ENCODE peak calls at places on chromosomes 11 and 22, in six cellular contexts. Z is tibial nerve, N is testis, E is IMR-90, I is sigmoid colon, O is astrocyte of the spinal cord. B is an unnamed sample.
A peak's percentile ranks its signal among the peaks of the same experiment; 100 is the strongest.

GRCh38 chr11:17640493-17641164 is 78.7 kb upstream of the MYOD1 start:
- DNase-seq in E (no peak), N (no peak), I (no peak), Z (no peak), O (no peak), B (no peak)

GRCh38 chr22:25656724-25657123 is 85.3 kb upstream of the MYO18B start:
- DNase-seq in N (no peak), Z (no peak), E (no peak), O (no peak), I (no peak), B (no peak)

GRCh38 chr11:15993360-15993759 is 363.0 kb downstream of the SOX6 start:
- DNase-seq in N (no peak), Z (no peak), O (no peak), I (no peak), E (no peak), B (no peak)

GRCh38 chr11:110524227-110524626 is 94.5 kb downstream of the FDX1 start:
- DNase-seq in Z (no peak), E (peak; percentile 99), O (peak; percentile 44), N (no peak), I (no peak), B (peak; percentile 75)

GRCh38 chr11:100562102-100562501 is 125.0 kb upstream of the ARHGAP42 start:
- DNase-seq in E (peak; percentile 86), Z (no peak), N (no peak), I (no peak), O (peak; percentile 85), B (peak; percentile 88)

GRCh38 chr11:27926469-27926868 is 181.5 kb downstream of the KIF18A start:
- DNase-seq in Z (no peak), O (no peak), I (no peak), N (no peak), E (no peak), B (no peak)

GRCh38 chr11:72831521-72832300 is 17.5 kb downstream of the ATG16L2 start:
- DNase-seq in Z (peak; percentile 87), E (peak; percentile 71), N (peak; percentile 91), I (peak; percentile 93), O (peak; percentile 70), B (peak; percentile 67)

GRCh38 chr11:35160902-35161585 is 22.1 kb downstream of the CD44 start:
- DNase-seq in E (no peak), I (no peak), N (no peak), Z (no peak), O (no peak), B (no peak)

GRCh38 chr11:10564692-10565318 is 3.7 kb downstream of the LYVE1 start:
- DNase-seq in O (no peak), N (peak; percentile 32), Z (no peak), I (no peak), E (no peak), B (peak; percentile 13)
- TF ChIP-seq CTCF in O (peak; percentile 53), N (peak; percentile 41), Z (no peak), I (no peak), E (peak; percentile 49), B (peak; percentile 50)

GRCh38 chr11:65817312-65817814 is 16.4 kb upstream of the SNX32 start:
- DNase-seq in Z (no peak), I (no peak), E (no peak), O (peak; percentile 6), N (no peak), B (no peak)
- H3K4me3 ChIP-seq in Z (peak overlapping the region; percentile 80), I (peak overlapping the region; percentile 29), E (peak overlapping the region; percentile 94), O (peak overlapping the region; percentile 53), N (peak overlapping the region; percentile 76), B (peak overlapping the region; percentile 50)

DNA sequence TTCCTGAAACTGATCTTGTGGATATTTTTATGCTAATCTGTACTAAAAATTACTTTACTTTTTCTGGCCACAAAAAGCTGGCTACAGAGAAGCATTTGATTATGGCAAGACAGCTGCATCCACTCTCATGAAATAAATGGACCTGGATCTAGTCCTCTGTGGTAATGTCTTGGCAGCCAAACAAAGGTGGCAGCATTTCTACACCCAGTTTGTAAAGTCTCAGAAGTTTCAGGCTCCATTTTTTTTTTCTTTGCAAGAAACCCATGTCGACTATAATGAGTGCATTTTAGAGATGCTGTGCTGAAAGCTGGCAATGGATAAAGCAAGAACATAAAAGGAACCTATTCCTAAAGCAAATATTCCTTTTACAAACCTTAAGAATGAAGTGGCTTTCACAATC is 33.5 kb downstream of the THAP12 start:
- DNase-seq in I (no peak), Z (no peak), O (peak; percentile 21), E (no peak), N (no peak), B (no peak)
- TF ChIP-seq CTCF in I (no peak), Z (no peak), O (no peak), E (no peak), N (no peak), B (no peak)

DNA sequence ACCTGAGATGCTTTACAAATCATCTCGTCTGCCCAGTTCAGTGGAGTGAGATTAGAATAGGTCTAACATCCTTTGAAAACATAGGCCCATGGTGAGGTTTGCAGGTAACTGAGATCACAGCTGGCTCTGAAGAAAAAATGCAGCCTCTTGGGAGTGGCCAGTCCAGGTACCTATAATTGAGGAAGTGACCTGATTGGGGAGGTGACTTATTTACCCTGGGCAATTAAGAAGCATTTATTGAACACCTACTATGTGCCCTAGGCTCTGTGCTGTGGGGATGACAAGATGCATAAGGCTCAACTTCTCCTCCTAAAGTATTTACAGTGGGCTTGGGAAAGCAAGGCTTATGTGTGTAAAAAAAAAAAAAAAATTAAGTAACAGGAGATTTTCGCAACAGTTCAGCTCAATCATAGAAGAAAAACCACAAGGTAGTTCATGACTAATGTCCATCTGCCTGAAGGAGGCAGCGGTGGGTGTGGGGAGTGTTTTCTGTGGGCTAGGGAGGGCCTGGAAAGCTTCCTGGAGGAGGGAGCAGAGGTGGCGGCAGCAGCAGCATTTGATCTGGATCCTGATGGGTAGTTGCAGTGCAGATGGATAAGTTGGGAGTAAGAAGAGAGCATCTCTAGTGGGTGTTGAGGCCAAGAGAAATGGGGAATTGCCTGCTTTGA is 16.1 kb downstream of the MICAL2 start:
- DNase-seq in Z (no peak), O (peak; percentile 80), E (peak; percentile 93), I (no peak), N (no peak), B (peak; percentile 91)
- H3K4me3 ChIP-seq in Z (no peak overlapping the region), O (no peak overlapping the region), E (no peak overlapping the region), I (no peak overlapping the region), N (no peak overlapping the region), B (no peak overlapping the region)